ENCODE peak calls at places on chromosomes 2 and 18, in eight cellular contexts. N is effector memory CD4-positive, alpha-beta T cell; D is endodermal cell; S is stimulated activated CD4-positive, alpha-beta T cell treated with anti-CD3 and anti-CD28 coated beads, Interleukin-4, amount 100 ng/mL, for 48 hours; F is activated CD8-positive, alpha-beta memory T cell treated with anti-CD3 and anti-CD28 coated beads, Interleukin-2, amount 50 U/mL, for 4 hours; Y is amniotic stem cell; U is CD8-positive, alpha-beta T cell; K is glomerular endothelial cell. W is an unnamed sample.

GRCh38 chr2:224104668-224105386 is 65.7 kb upstream of the SERPINE2 start:
- DNase-seq in N (no peak), D (no peak), S (no peak), F (no peak), Y (no peak), U (no peak), K (no peak), W (no peak)

GRCh38 chr2:127400533-127400896 is 12.7 kb upstream of the MAP3K2 start:
- DNase-seq in N (no peak), D (peak; percentile 44), S (no peak), F (no peak), Y (no peak), U (no peak), K (no peak), W (no peak)

GRCh38 chr2:108594132-108594981 is 60.1 kb downstream of the LIMS1 start:
- DNase-seq in N (no peak), D (no peak), S (no peak), F (no peak), Y (no peak), U (no peak), K (peak; percentile 91), W (no peak)

GRCh38 chr2:137173514-137173913 is 408.2 kb downstream of the THSD7B start:
- DNase-seq in N (no peak), D (peak; percentile 64), S (no peak), F (no peak), Y (no peak), U (no peak), K (no peak), W (no peak)

GRCh38 chr2:147499785-147500184 is 345.0 kb upstream of the ACVR2A start:
- DNase-seq in N (no peak), D (no peak), S (no peak), F (no peak), Y (no peak), U (no peak), K (no peak), W (no peak)

GRCh38 chr18:59833785-59834184 is 66.0 kb upstream of the PMAIP1 start:
- DNase-seq in N (no peak), D (no peak), S (no peak), F (no peak), Y (no peak), U (no peak), K (no peak), W (no peak)

GRCh38 chr2:41781082-41781481 is 266.7 kb upstream of the PKDCC start:
- DNase-seq in N (no peak), D (no peak), S (no peak), F (no peak), Y (no peak), U (no peak), K (no peak), W (no peak)

GRCh38 chr2:237535385-237536082 is 30.8 kb upstream of the PRLH start:
- DNase-seq in N (no peak), D (no peak), S (no peak), F (no peak), Y (no peak), U (no peak), K (no peak), W (no peak)

GRCh38 chr18:76679877-76680276 is 142.5 kb upstream of the ZNF236 start:
- DNase-seq in N (no peak), D (peak; percentile 83), S (no peak), F (no peak), Y (no peak), U (no peak), K (no peak), W (no peak)

GRCh38 chr2:23578964-23579671 is 194.1 kb downstream of the KLHL29 start:
- DNase-seq in N (no peak), D (no peak), S (no peak), F (no peak), Y (no peak), U (no peak), K (no peak), W (no peak)

GRCh38 chr2:28310107-28310506 is 82.6 kb upstream of the FOSL2 start:
- DNase-seq in N (no peak), D (no peak), S (no peak), F (no peak), Y (no peak), U (no peak), K (no peak), W (no peak)